ENCODE peak calls at places on chromosomes 3 and 15, in six cellular contexts. One of them, this sample, is unnamed.

GRCh38 chr3:62139957-62140356 is 233.4 kb downstream of the FEZF2 start:
- DNase-seq in GM12878: no peak
- DNase-seq in H1: no peak
- DNase-seq in upper lobe of left lung: no peak
- DNase-seq in stomach: no peak
- DNase-seq in K562: no peak
- DNase-seq in this sample: no peak

GRCh38 chr15:77865106-77865630 is 212.3 kb downstream of the TBC1D2B start:
- DNase-seq in upper lobe of left lung: no peak
- DNase-seq in K562: no peak
- DNase-seq in H1: no peak
- DNase-seq in stomach: no peak
- DNase-seq in GM12878: no peak
- DNase-seq in this sample: no peak

GRCh38 chr3:98596902-98597500 is 3.6 kb upstream of the CPOX start:
- DNase-seq in H1: no peak
- DNase-seq in upper lobe of left lung: no peak
- DNase-seq in K562: peak; percentile 14
- DNase-seq in stomach: no peak
- DNase-seq in GM12878: peak; percentile 39
- DNase-seq in this sample: no peak

GRCh38 chr3:127162947-127163645 is 29.8 kb upstream of the PRR23E start:
- DNase-seq in stomach: no peak
- DNase-seq in K562: peak; percentile 49
- DNase-seq in GM12878: no peak
- DNase-seq in upper lobe of left lung: peak; percentile 19
- DNase-seq in H1: no peak
- DNase-seq in this sample: no peak

GRCh38 chr15:34182942-34183341 is 27.0 kb downstream of the KATNBL1 start:
- DNase-seq in K562: no peak
- DNase-seq in GM12878: no peak
- DNase-seq in stomach: no peak
- DNase-seq in H1: no peak
- DNase-seq in upper lobe of left lung: no peak
- DNase-seq in this sample: no peak

GRCh38 chr3:82044918-82045715 is 283.7 kb upstream of the GBE1 start:
- DNase-seq in GM12878: no peak
- DNase-seq in upper lobe of left lung: no peak
- DNase-seq in stomach: no peak
- DNase-seq in H1: no peak
- DNase-seq in K562: no peak
- DNase-seq in this sample: no peak

GRCh38 chr15:66774001-66774814 is 72.2 kb downstream of the SMAD6 start:
- DNase-seq in K562: peak; percentile 93
- DNase-seq in upper lobe of left lung: peak; percentile 88
- DNase-seq in H1: peak; percentile 68
- DNase-seq in GM12878: no peak
- DNase-seq in stomach: peak; percentile 92
- DNase-seq in this sample: peak; percentile 89

GRCh38 chr15:87871738-87872315 is 384.7 kb downstream of the NTRK3 start:
- DNase-seq in GM12878: no peak
- DNase-seq in H1: no peak
- DNase-seq in K562: no peak
- DNase-seq in upper lobe of left lung: no peak
- DNase-seq in stomach: no peak
- DNase-seq in this sample: no peak

GRCh38 chr15:29805708-29806104 is 16.6 kb downstream of the TJP1 start:
- DNase-seq in upper lobe of left lung: no peak
- DNase-seq in H1: no peak
- DNase-seq in stomach: no peak
- DNase-seq in K562: no peak
- DNase-seq in GM12878: no peak
- DNase-seq in this sample: no peak

GRCh38 chr15:65862682-65863081 is 6.6 kb upstream of the RAB11A start:
- DNase-seq in GM12878: no peak
- DNase-seq in H1: peak; percentile 76
- DNase-seq in upper lobe of left lung: peak; percentile 44
- DNase-seq in K562: peak; percentile 85
- DNase-seq in stomach: peak; percentile 38
- DNase-seq in this sample: no peak

GRCh38 chr15:29959384-29960137 is 123.2 kb upstream of the GOLGA8J start:
- DNase-seq in K562: no peak
- DNase-seq in GM12878: no peak
- DNase-seq in stomach: no peak
- DNase-seq in upper lobe of left lung: no peak
- DNase-seq in H1: no peak
- DNase-seq in this sample: no peak

GRCh38 chr3:32818431-32819085 is 761 bp downstream of the TRIM71 start:
- DNase-seq in H1: no peak
- DNase-seq in GM12878: no peak
- DNase-seq in stomach: no peak
- DNase-seq in upper lobe of left lung: no peak
- DNase-seq in K562: no peak
- DNase-seq in this sample: no peak

GRCh38 chr3:192916455-192917257 is 1.0 kb downstream of the MB21D2 start:
- DNase-seq in upper lobe of left lung: peak; percentile 63
- DNase-seq in H1: peak; percentile 74
- DNase-seq in GM12878: no peak
- DNase-seq in K562: peak; percentile 11
- DNase-seq in stomach: peak; percentile 63
- DNase-seq in this sample: peak; percentile 46

GRCh38 chr3:129315386-129315991 is 36.8 kb downstream of the HMCES start:
- DNase-seq in stomach: peak; percentile 44
- DNase-seq in K562: peak; percentile 37
- DNase-seq in H1: no peak
- DNase-seq in upper lobe of left lung: peak; percentile 49
- DNase-seq in GM12878: no peak
- DNase-seq in this sample: no peak

GRCh38 chr3:128320551-128321340 is 145.9 kb downstream of the DNAJB8 start:
- DNase-seq in stomach: peak; percentile 16
- DNase-seq in K562: no peak
- DNase-seq in GM12878: no peak
- DNase-seq in upper lobe of left lung: peak; percentile 15
- DNase-seq in H1: no peak
- DNase-seq in this sample: no peak

GRCh38 chr15:66252411-66253295 is 897 bp downstream of the MEGF11 start:
- DNase-seq in K562: peak; percentile 68
- DNase-seq in H1: no peak
- DNase-seq in stomach: peak; percentile 67
- DNase-seq in upper lobe of left lung: peak; percentile 36
- DNase-seq in GM12878: no peak
- DNase-seq in this sample: peak; percentile 21

GRCh38 chr3:138797508-138798038 is 37.2 kb downstream of the PIK3CB start:
- DNase-seq in H1: no peak
- DNase-seq in stomach: no peak
- DNase-seq in K562: no peak
- DNase-seq in GM12878: no peak
- DNase-seq in upper lobe of left lung: no peak
- DNase-seq in this sample: no peak

GRCh38 chr15:89760303-89761008 is 9.4 kb upstream of the MESP1 start:
- DNase-seq in H1: peak; percentile 53
- DNase-seq in GM12878: no peak
- DNase-seq in upper lobe of left lung: peak; percentile 88
- DNase-seq in stomach: peak; percentile 87
- DNase-seq in K562: peak; percentile 89
- DNase-seq in this sample: peak; percentile 76

GRCh38 chr15:25092661-25093060 is 137.9 kb downstream of the SNRPN start:
- DNase-seq in K562: no peak
- DNase-seq in stomach: no peak
- DNase-seq in H1: no peak
- DNase-seq in upper lobe of left lung: no peak
- DNase-seq in GM12878: no peak
- DNase-seq in this sample: no peak

GRCh38 chr15:25089577-25089976 is 134.8 kb downstream of the SNRPN start:
- DNase-seq in K562: no peak
- DNase-seq in H1: no peak
- DNase-seq in upper lobe of left lung: no peak
- DNase-seq in stomach: no peak
- DNase-seq in GM12878: no peak
- DNase-seq in this sample: no peak

GRCh38 chr15:25090073-25090733 is 135.4 kb downstream of the SNRPN start:
- DNase-seq in H1: no peak
- DNase-seq in upper lobe of left lung: no peak
- DNase-seq in stomach: no peak
- DNase-seq in K562: no peak
- DNase-seq in GM12878: no peak
- DNase-seq in this sample: no peak

GRCh38 chr15:25093455-25094029 is 138.8 kb downstream of the SNRPN start:
- DNase-seq in K562: no peak
- DNase-seq in upper lobe of left lung: no peak
- DNase-seq in stomach: no peak
- DNase-seq in GM12878: no peak
- DNase-seq in H1: no peak
- DNase-seq in this sample: no peak

DNA sequence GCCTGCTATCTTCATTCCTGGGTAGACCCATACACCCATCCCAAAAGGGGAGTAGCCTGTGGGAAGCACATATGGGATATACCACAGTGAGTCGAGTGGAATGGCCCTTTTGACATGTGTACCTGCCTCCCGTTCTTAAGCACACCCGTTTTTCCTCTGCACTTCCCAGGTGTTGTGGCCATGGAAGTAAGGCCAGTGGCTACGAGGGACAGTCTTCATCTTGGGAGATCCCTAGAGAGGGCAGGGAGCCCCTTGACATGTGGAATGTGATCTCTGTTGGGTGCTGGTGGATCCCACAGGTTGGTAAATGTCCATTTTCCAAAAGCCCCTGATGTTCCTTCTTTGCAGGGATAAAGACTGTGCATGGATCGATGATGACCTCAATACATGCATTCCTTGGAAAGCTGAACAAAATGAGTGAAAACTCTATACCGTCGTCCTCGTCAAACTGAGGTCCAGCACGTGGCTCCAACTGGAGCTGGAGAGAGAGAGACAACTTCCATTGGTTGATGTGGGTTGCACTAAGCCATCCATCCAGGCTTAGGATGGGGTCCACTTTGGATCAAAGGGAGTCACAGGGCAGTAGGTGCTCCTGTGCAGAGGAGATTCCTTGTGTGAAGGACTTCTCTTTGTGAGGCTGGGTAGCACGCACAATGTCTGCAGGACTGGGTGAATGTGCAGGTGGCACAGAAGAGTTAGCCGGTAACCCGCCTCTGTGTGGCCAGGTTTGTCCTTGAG is 136.8 kb downstream of the SNRPN start:
- DNase-seq in stomach: no peak
- DNase-seq in upper lobe of left lung: no peak
- DNase-seq in GM12878: no peak
- DNase-seq in H1: no peak
- DNase-seq in K562: no peak
- DNase-seq in this sample: no peak
- H3K36me3 ChIP-seq in stomach: peaks cover 100% of the 10 kb centered on the region
- H3K36me3 ChIP-seq in upper lobe of left lung: peaks cover 90% of the 10 kb centered on the region
- H3K36me3 ChIP-seq in GM12878: peaks cover 3% of the 10 kb centered on the region
- H3K36me3 ChIP-seq in H1: peaks cover 74% of the 10 kb centered on the region
- H3K36me3 ChIP-seq in K562: no peaks in the 10 kb centered on the region
- H3K36me3 ChIP-seq in this sample: peaks cover 52% of the 10 kb centered on the region

GRCh38 chr15:69160141-69160975 is at the start of gene GLCE:
- DNase-seq in K562: peak; percentile 99
- DNase-seq in H1: peak; percentile 91
- DNase-seq in stomach: peak; percentile 97
- DNase-seq in GM12878: peak; percentile 86
- DNase-seq in upper lobe of left lung: peak; percentile 98
- DNase-seq in this sample: peak; percentile 87
- TF ChIP-seq POLR2A in K562: peak; percentile 90
- TF ChIP-seq POLR2A in H1: peak; percentile 93
- TF ChIP-seq POLR2A in stomach: peak; percentile 31
- TF ChIP-seq POLR2A in GM12878: peak; percentile 91
- TF ChIP-seq POLR2A in upper lobe of left lung: no peak
- TF ChIP-seq POLR2A in this sample: peak; percentile 63

DNA sequence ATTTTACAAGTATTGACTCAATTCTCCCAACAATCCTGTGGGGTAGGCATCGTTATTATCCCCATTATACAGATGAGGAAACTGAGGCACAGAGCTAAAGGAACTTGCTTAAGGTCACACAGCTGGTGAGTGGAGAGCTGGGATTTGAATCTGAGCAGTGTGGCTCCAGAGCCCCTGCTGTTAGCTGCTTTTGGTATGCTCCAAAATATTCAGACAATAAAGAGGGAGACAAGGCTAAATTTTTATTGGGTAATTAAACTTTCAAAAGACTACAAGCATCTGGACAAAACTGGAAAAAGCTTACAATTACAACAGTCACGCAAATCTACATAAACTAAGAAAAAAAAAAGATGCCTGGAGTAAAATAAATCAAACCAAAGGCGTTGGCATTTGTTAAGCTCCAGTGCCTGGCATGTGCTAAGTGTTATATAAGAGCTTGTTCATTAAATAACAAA is 27.7 kb downstream of the CCDC13 start:
- DNase-seq in K562: no peak
- DNase-seq in GM12878: no peak
- DNase-seq in H1: no peak
- DNase-seq in upper lobe of left lung: no peak
- DNase-seq in stomach: no peak
- DNase-seq in this sample: no peak
- TF ChIP-seq EP300 in K562: no peak
- TF ChIP-seq EP300 in GM12878: no peak
- TF ChIP-seq EP300 in H1: no peak
- TF ChIP-seq EP300 in upper lobe of left lung: no peak
- TF ChIP-seq EP300 in stomach: no peak
- TF ChIP-seq EP300 in this sample: no peak

GRCh38 chr3:170839518-170840100 is 30.4 kb downstream of the RPL22L1 start:
- DNase-seq in GM12878: no peak
- DNase-seq in K562: no peak
- DNase-seq in stomach: no peak
- DNase-seq in upper lobe of left lung: no peak
- DNase-seq in H1: no peak
- DNase-seq in this sample: no peak
- H3K36me3 ChIP-seq in GM12878: no peaks in the 10 kb centered on the region
- H3K36me3 ChIP-seq in K562: no peaks in the 10 kb centered on the region
- H3K36me3 ChIP-seq in stomach: no peaks in the 10 kb centered on the region
- H3K36me3 ChIP-seq in upper lobe of left lung: no peaks in the 10 kb centered on the region
- H3K36me3 ChIP-seq in H1: no peaks in the 10 kb centered on the region
- H3K36me3 ChIP-seq in this sample: no peaks in the 10 kb centered on the region

GRCh38 chr3:53046171-53047170 is 598 bp upstream of the SFMBT1 start:
- DNase-seq in K562: no peak
- DNase-seq in upper lobe of left lung: peak; percentile 50
- DNase-seq in GM12878: no peak
- DNase-seq in stomach: peak; percentile 53
- DNase-seq in H1: peak; percentile 66
- DNase-seq in this sample: peak; percentile 20
- TF ChIP-seq POLR2A in K562: no peak
- TF ChIP-seq POLR2A in upper lobe of left lung: no peak
- TF ChIP-seq POLR2A in GM12878: peak; percentile 72
- TF ChIP-seq POLR2A in stomach: no peak
- TF ChIP-seq POLR2A in H1: peak; percentile 63
- TF ChIP-seq POLR2A in this sample: no peak